ENCODE peak calls at places on chromosomes 5 and 9, in four cellular contexts. E is A549, O is K562, M is ovary. Y is an unnamed sample. For H3K4me1, the result is how much of the 10 kb centered on the place peaks cover.

GRCh38 chr9:132795511-132796303 is 82.4 kb downstream of the AK8 start:
- DNase-seq in E (no peak), O (no peak), M (no peak), Y (no peak)

GRCh38 chr5:34655354-34655991 is 655 bp upstream of the RAI14 start:
- DNase-seq in E (peak), O (peak), M (peak), Y (peak)

GRCh38 chr5:17343675-17344074 is 126.2 kb downstream of the BASP1 start:
- DNase-seq in E (peak), O (no peak), M (no peak), Y (no peak)

GRCh38 chr5:165579911-165580310 is 2074.5 kb downstream of the MAT2B start:
- DNase-seq in E (no peak), O (no peak), M (no peak), Y (no peak)

GRCh38 chr5:133913413-133914155 is 54.8 kb downstream of the C5orf15 start:
- DNase-seq in E (no peak), O (no peak), M (no peak), Y (no peak)

GRCh38 chr9:23821400-23822181 is 4.4 kb downstream of the ELAVL2 start:
- DNase-seq in E (no peak), O (no peak), M (peak), Y (no peak)

GRCh38 chr5:10712574-10713366 is 48.3 kb downstream of the DAP start:
- DNase-seq in E (no peak), O (no peak), M (no peak), Y (no peak)

GRCh38 chr5:135602882-135603721 is 24.3 kb upstream of the CXCL14 start:
- DNase-seq in E (no peak), O (no peak), M (no peak), Y (peak)

GRCh38 chr9:15576350-15577050 is 23.7 kb downstream of the CCDC171 start:
- DNase-seq in E (no peak), O (no peak), M (no peak), Y (no peak)

GRCh38 chr9:110217656-110218099 is 9.7 kb upstream of the C9orf152 start:
- DNase-seq in E (no peak), O (no peak), M (no peak), Y (no peak)

GRCh38 chr9:106177216-106177615 is 482.9 kb downstream of the TMEM38B start:
- DNase-seq in E (no peak), O (no peak), M (no peak), Y (no peak)

GRCh38 chr5:56696900-56697299 is 118.4 kb upstream of the MAP3K1 start:
- DNase-seq in E (no peak), O (no peak), M (peak), Y (no peak)
- H3K4me1 ChIP-seq in E (under half), O (under half), M (under half), Y (under half)

GRCh38 chr5:72955768-72956323 is at the start of gene FCHO2:
- DNase-seq in E (peak), O (peak), M (peak), Y (peak)
- TF ChIP-seq POLR2A in E (peak), O (peak), M (peak), Y (peak)

GRCh38 chr9:129493714-129494047 is 127.2 kb downstream of the C9orf50 start:
- DNase-seq in E (no peak), O (no peak), M (no peak), Y (no peak)

GRCh38 chr9:129490583-129491485 is 130.1 kb downstream of the C9orf50 start:
- DNase-seq in E (no peak), O (no peak), M (peak), Y (no peak)

GRCh38 chr9:129489838-129490582 is 130.9 kb downstream of the C9orf50 start:
- DNase-seq in E (no peak), O (peak), M (peak), Y (no peak)

GRCh38 chr9:129493002-129493713 is 127.7 kb downstream of the C9orf50 start:
- DNase-seq in E (no peak), O (no peak), M (peak), Y (no peak)

DNA sequence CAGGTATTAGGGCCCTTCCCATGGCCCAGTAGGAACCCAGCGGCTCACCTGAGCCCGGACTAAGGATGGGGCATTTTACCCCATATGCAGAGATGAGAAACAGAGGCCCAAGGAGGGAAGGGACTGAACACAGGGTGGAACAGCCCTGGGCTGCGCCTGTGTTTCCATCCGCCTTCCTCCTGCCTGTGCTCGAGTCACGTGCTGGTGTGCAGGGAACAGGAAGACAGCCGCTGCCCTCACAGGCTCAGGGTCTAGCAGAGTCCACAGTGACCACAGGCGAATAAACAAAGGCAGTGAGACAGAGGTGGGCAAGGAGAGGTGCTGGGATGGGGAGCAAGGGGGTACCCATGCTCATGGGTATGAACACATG is 129.4 kb downstream of the C9orf50 start:
- DNase-seq in E (no peak), O (no peak), M (no peak), Y (no peak)
- H3K4me1 ChIP-seq in E (half or more), O (half or more), M (under half), Y (half or more)

GRCh38 chr5:78647411-78647818 is 1.2 kb downstream of the LHFPL2 start:
- DNase-seq in E (peak), O (no peak), M (peak), Y (no peak)

GRCh38 chr5:78649816-78650561 is 1.4 kb upstream of the LHFPL2 start:
- DNase-seq in E (no peak), O (no peak), M (no peak), Y (no peak)

GRCh38 chr5:78649220-78649700 is 688 bp upstream of the LHFPL2 start:
- DNase-seq in E (peak), O (no peak), M (no peak), Y (no peak)

GRCh38 chr5:78647838-78648358 is 674 bp downstream of the LHFPL2 start:
- DNase-seq in E (peak), O (no peak), M (peak), Y (no peak)

DNA sequence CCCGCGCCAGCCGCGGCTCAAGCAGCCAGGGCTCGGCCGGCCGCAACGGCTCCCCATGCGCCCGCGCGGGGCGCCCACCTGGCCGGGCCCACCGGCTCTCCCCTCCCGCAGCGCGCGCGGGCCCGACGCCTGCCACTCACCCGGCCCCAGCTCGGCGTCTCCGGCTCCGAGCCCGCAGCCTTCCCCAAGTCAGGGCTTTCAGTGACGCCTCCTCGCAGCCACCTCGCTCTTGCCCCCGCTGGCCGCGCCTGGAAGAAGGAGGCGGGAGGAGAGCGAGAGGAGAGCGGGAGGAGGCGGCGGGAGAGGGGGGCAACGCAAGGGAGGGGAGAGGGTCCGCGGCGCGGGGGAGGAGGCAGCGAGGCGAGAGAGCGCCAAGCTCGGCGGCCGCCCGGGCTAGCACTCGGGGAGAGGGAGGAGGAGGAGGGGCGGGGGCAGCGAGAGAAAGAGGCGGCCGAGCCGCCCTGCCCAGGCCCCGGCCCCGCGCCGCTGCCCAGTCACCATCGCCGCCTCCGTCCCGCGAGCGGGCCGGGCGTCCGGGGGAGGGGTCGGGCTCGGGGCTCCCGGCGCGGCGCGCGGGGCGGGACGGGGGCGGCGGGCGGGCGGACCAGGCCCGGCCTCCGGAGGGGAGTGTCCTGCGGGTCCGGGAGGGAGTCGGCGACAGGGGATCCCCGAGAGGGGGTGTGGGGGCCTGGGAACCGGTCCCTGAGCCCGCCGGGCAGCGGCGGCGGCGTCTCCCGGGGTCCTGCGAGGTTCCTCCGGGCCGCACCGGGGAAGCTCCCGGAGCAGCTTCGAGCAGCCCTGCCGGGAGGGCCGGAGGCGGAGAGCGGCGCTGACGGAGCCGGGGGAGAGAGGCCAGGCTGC is at the start of gene LHFPL2:
- DNase-seq in E (peak), O (peak), M (peak), Y (peak)
- TF ChIP-seq POLR2A in E (peak), O (no peak), M (peak), Y (peak)

GRCh38 chr5:142821027-142821732 is 51.0 kb downstream of the ARHGAP26 start:
- DNase-seq in E (no peak), O (no peak), M (no peak), Y (no peak)

GRCh38 chr5:142823176-142823575 is 53.0 kb downstream of the ARHGAP26 start:
- DNase-seq in E (no peak), O (no peak), M (no peak), Y (no peak)

GRCh38 chr5:142819816-142820215 is 49.6 kb downstream of the ARHGAP26 start:
- DNase-seq in E (no peak), O (no peak), M (no peak), Y (no peak)

GRCh38 chr5:142820447-142820846 is 50.3 kb downstream of the ARHGAP26 start:
- DNase-seq in E (no peak), O (no peak), M (no peak), Y (no peak)

GRCh38 chr5:142821733-142822487 is 51.7 kb downstream of the ARHGAP26 start:
- DNase-seq in E (peak), O (no peak), M (no peak), Y (no peak)
- H3K4me1 ChIP-seq in E (half or more), O (under half), M (under half), Y (half or more)

GRCh38 chr9:137077010-137077747 is at the start of gene UAP1L1:
- DNase-seq in E (no peak), O (peak), M (peak), Y (peak)
- TF ChIP-seq POLR2A in E (no peak), O (no peak), M (no peak), Y (no peak)

GRCh38 chr5:172802013-172802584 is 31.1 kb upstream of the DUSP1 start:
- DNase-seq in E (no peak), O (peak), M (no peak), Y (no peak)
- H3K4me1 ChIP-seq in E (half or more), O (half or more), M (under half), Y (under half)

DNA sequence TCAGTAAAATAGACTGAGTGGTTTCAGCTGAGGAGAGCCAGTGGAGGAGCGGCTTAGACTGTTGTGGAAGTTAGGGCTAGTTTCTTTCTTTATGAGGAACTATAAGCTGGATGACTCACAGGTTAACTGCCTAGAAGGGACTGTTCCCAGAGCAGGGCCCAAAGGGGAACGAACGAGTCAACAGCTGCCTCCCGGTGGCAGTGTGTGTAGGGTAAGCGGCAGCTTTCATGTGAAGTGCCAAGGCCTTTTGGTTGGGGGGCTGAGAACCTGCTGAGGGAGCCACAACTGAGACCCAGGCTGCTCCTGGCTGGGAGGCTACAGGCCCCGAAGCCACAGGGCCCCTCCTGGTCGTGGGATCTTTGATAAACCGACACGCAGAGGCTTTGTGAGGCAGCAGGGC is 7.0 kb downstream of the SQSTM1 start:
- DNase-seq in E (peak), O (no peak), M (no peak), Y (no peak)
- TF ChIP-seq POLR2A in E (no peak), O (peak), M (no peak), Y (no peak)

GRCh38 chr9:99073985-99074901 is 30.7 kb upstream of the TGFBR1 start:
- DNase-seq in E (no peak), O (peak), M (no peak), Y (no peak)

GRCh38 chr9:99073347-99073746 is 31.6 kb upstream of the TGFBR1 start:
- DNase-seq in E (no peak), O (no peak), M (no peak), Y (no peak)

GRCh38 chr9:99071313-99072039 is 33.4 kb upstream of the TGFBR1 start:
- DNase-seq in E (no peak), O (no peak), M (no peak), Y (no peak)

GRCh38 chr9:99069532-99069931 is 35.4 kb upstream of the TGFBR1 start:
- DNase-seq in E (no peak), O (no peak), M (no peak), Y (no peak)

DNA sequence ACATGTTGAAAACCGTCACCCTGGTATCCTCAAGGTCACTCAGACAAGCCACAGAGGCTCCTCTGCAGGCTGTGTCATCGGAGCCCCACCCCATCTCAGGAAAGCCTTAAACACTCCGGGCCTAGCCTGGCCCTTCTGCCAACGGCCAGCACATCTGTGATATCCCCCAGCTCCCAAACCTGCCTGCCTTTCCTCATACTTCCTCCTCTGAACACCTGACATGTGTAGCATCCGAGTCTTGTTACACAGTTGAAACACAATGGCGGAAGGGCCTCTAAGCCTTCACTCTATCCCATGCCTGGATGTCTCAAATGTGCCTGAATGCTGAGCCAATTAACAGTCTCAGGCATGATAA is 32.9 kb upstream of the TGFBR1 start:
- DNase-seq in E (no peak), O (peak), M (no peak), Y (no peak)
- H3K4me1 ChIP-seq in E (under half), O (under half), M (under half), Y (under half)

Y was measured in suprapubic skin.